ENCODE peak calls at places on chromosome 20, in six cellular contexts. One of them, this sample, is unnamed.

GRCh38 chr20:51460569-51461265 is 81.8 kb downstream of the NFATC2 start:
- DNase-seq in heart left ventricle: no peak
- DNase-seq in H9: no peak
- DNase-seq in mammary epithelial cell: no peak
- DNase-seq in hepatocyte: no peak
- DNase-seq in PC-9: no peak
- DNase-seq in this sample: no peak

GRCh38 chr20:14644698-14645097 is 307.3 kb upstream of the FLRT3 start:
- DNase-seq in PC-9: no peak
- DNase-seq in heart left ventricle: no peak
- DNase-seq in hepatocyte: no peak
- DNase-seq in mammary epithelial cell: no peak
- DNase-seq in H9: no peak
- DNase-seq in this sample: no peak

GRCh38 chr20:9884061-9884460 is 45.2 kb upstream of the PAK5 start:
- DNase-seq in heart left ventricle: no peak
- DNase-seq in H9: no peak
- DNase-seq in PC-9: no peak
- DNase-seq in hepatocyte: peak; percentile 9
- DNase-seq in mammary epithelial cell: no peak
- DNase-seq in this sample: no peak

GRCh38 chr20:57089701-57090144 is 176.7 kb downstream of the BMP7 start:
- DNase-seq in heart left ventricle: peak; percentile 43
- DNase-seq in H9: peak; percentile 88
- DNase-seq in mammary epithelial cell: peak; percentile 33
- DNase-seq in hepatocyte: peak; percentile 88
- DNase-seq in PC-9: peak; percentile 57
- DNase-seq in this sample: peak; percentile 87

GRCh38 chr20:36574278-36575065 is 1.1 kb downstream of the TGIF2 start:
- DNase-seq in hepatocyte: peak; percentile 78
- DNase-seq in H9: peak; percentile 55
- DNase-seq in mammary epithelial cell: peak; percentile 32
- DNase-seq in PC-9: no peak
- DNase-seq in heart left ventricle: peak; percentile 48
- DNase-seq in this sample: peak; percentile 79

GRCh38 chr20:574297-574942 is 30.8 kb upstream of the CSNK2A1 start:
- DNase-seq in heart left ventricle: peak; percentile 78
- DNase-seq in hepatocyte: no peak
- DNase-seq in PC-9: no peak
- DNase-seq in H9: peak; percentile 50
- DNase-seq in mammary epithelial cell: no peak
- DNase-seq in this sample: no peak

GRCh38 chr20:461254-462198 is 807 bp downstream of the TBC1D20 start:
- DNase-seq in H9: peak; percentile 57
- DNase-seq in heart left ventricle: peak; percentile 63
- DNase-seq in hepatocyte: peak; percentile 75
- DNase-seq in PC-9: no peak
- DNase-seq in mammary epithelial cell: peak; percentile 56
- DNase-seq in this sample: peak; percentile 62

GRCh38 chr20:41352666-41353065 is 12.0 kb downstream of the LPIN3 start:
- DNase-seq in H9: no peak
- DNase-seq in heart left ventricle: no peak
- DNase-seq in PC-9: no peak
- DNase-seq in hepatocyte: no peak
- DNase-seq in mammary epithelial cell: no peak
- DNase-seq in this sample: no peak

GRCh38 chr20:2932497-2932896 is 59.2 kb downstream of the PTPRA start:
- DNase-seq in mammary epithelial cell: no peak
- DNase-seq in PC-9: no peak
- DNase-seq in H9: no peak
- DNase-seq in heart left ventricle: no peak
- DNase-seq in hepatocyte: no peak
- DNase-seq in this sample: no peak

GRCh38 chr20:7695622-7696021 is 244.6 kb downstream of the HAO1 start:
- DNase-seq in heart left ventricle: no peak
- DNase-seq in H9: no peak
- DNase-seq in hepatocyte: no peak
- DNase-seq in PC-9: no peak
- DNase-seq in mammary epithelial cell: peak; percentile 85
- DNase-seq in this sample: no peak

GRCh38 chr20:53381568-53382262 is 211.9 kb downstream of the ZNF217 start:
- DNase-seq in mammary epithelial cell: peak; percentile 1
- DNase-seq in PC-9: no peak
- DNase-seq in H9: no peak
- DNase-seq in hepatocyte: no peak
- DNase-seq in heart left ventricle: no peak
- DNase-seq in this sample: no peak

GRCh38 chr20:57856658-57857057 is 146.8 kb upstream of the PMEPA1 start:
- DNase-seq in hepatocyte: no peak
- DNase-seq in PC-9: no peak
- DNase-seq in heart left ventricle: no peak
- DNase-seq in mammary epithelial cell: peak; percentile 83
- DNase-seq in H9: peak; percentile 5
- DNase-seq in this sample: no peak

GRCh38 chr20:35192071-35192872 is 20.4 kb downstream of the PROCR start:
- DNase-seq in H9: no peak
- DNase-seq in heart left ventricle: no peak
- DNase-seq in hepatocyte: no peak
- DNase-seq in PC-9: no peak
- DNase-seq in mammary epithelial cell: peak; percentile 4
- DNase-seq in this sample: no peak

GRCh38 chr20:58551631-58552030 is 36.4 kb upstream of the APCDD1L start:
- DNase-seq in hepatocyte: no peak
- DNase-seq in mammary epithelial cell: no peak
- DNase-seq in PC-9: no peak
- DNase-seq in H9: peak; percentile 8
- DNase-seq in heart left ventricle: no peak
- DNase-seq in this sample: no peak

GRCh38 chr20:12345978-12346377 is 428.3 kb downstream of the BTBD3 start:
- DNase-seq in mammary epithelial cell: no peak
- DNase-seq in PC-9: no peak
- DNase-seq in hepatocyte: no peak
- DNase-seq in H9: no peak
- DNase-seq in heart left ventricle: no peak
- DNase-seq in this sample: no peak

GRCh38 chr20:24762371-24762770 is 186.7 kb upstream of the CST7 start:
- DNase-seq in H9: peak; percentile 4
- DNase-seq in mammary epithelial cell: no peak
- DNase-seq in hepatocyte: no peak
- DNase-seq in PC-9: no peak
- DNase-seq in heart left ventricle: no peak
- DNase-seq in this sample: no peak

GRCh38 chr20:4088766-4089165 is 73.4 kb upstream of the RNF24 start:
- DNase-seq in heart left ventricle: no peak
- DNase-seq in mammary epithelial cell: no peak
- DNase-seq in PC-9: no peak
- DNase-seq in hepatocyte: no peak
- DNase-seq in H9: no peak
- DNase-seq in this sample: no peak

GRCh38 chr20:64099086-64099786 is 8.1 kb downstream of the NPBWR2 start:
- DNase-seq in PC-9: peak; percentile 27
- DNase-seq in heart left ventricle: no peak
- DNase-seq in hepatocyte: no peak
- DNase-seq in mammary epithelial cell: no peak
- DNase-seq in H9: no peak
- DNase-seq in this sample: no peak

GRCh38 chr20:10573273-10573950 is 100.4 kb downstream of the JAG1 start:
- DNase-seq in mammary epithelial cell: no peak
- DNase-seq in PC-9: no peak
- DNase-seq in hepatocyte: no peak
- DNase-seq in heart left ventricle: no peak
- DNase-seq in H9: no peak
- DNase-seq in this sample: no peak

GRCh38 chr20:61043681-61044080 is 208.4 kb upstream of the CDH4 start:
- DNase-seq in heart left ventricle: no peak
- DNase-seq in H9: no peak
- DNase-seq in PC-9: no peak
- DNase-seq in mammary epithelial cell: no peak
- DNase-seq in hepatocyte: no peak
- DNase-seq in this sample: no peak

GRCh38 chr20:46798430-46798829 is 89.0 kb downstream of the SLC2A10 start:
- DNase-seq in mammary epithelial cell: no peak
- DNase-seq in hepatocyte: no peak
- DNase-seq in PC-9: no peak
- DNase-seq in H9: no peak
- DNase-seq in heart left ventricle: no peak
- DNase-seq in this sample: no peak

GRCh38 chr20:676315-676937 is 824 bp upstream of the SCRT2 start:
- DNase-seq in hepatocyte: no peak
- DNase-seq in heart left ventricle: no peak
- DNase-seq in PC-9: no peak
- DNase-seq in mammary epithelial cell: no peak
- DNase-seq in H9: no peak
- DNase-seq in this sample: no peak

GRCh38 chr20:31721408-31722332 is 998 bp downstream of the BCL2L1 start:
- DNase-seq in hepatocyte: no peak
- DNase-seq in PC-9: no peak
- DNase-seq in heart left ventricle: peak; percentile 41
- DNase-seq in mammary epithelial cell: no peak
- DNase-seq in H9: peak; percentile 44
- DNase-seq in this sample: no peak

GRCh38 chr20:31722388-31723281 is at the start of gene BCL2L1:
- DNase-seq in hepatocyte: peak; percentile 97
- DNase-seq in mammary epithelial cell: peak; percentile 78
- DNase-seq in heart left ventricle: peak; percentile 90
- DNase-seq in H9: peak; percentile 81
- DNase-seq in PC-9: peak; percentile 74
- DNase-seq in this sample: peak; percentile 91

GRCh38 chr20:31718952-31719643 is 3.6 kb downstream of the BCL2L1 start:
- DNase-seq in H9: no peak
- DNase-seq in mammary epithelial cell: peak; percentile 85
- DNase-seq in heart left ventricle: no peak
- DNase-seq in PC-9: peak; percentile 98
- DNase-seq in hepatocyte: peak; percentile 80
- DNase-seq in this sample: no peak

GRCh38 chr20:31719644-31720485 is 2.8 kb downstream of the BCL2L1 start:
- DNase-seq in PC-9: peak; percentile 94
- DNase-seq in mammary epithelial cell: no peak
- DNase-seq in heart left ventricle: no peak
- DNase-seq in H9: peak; percentile 58
- DNase-seq in hepatocyte: peak; percentile 72
- DNase-seq in this sample: peak; percentile 79

GRCh38 chr20:31720486-31721407 is 1.9 kb downstream of the BCL2L1 start:
- DNase-seq in hepatocyte: peak; percentile 78
- DNase-seq in H9: no peak
- DNase-seq in heart left ventricle: no peak
- DNase-seq in mammary epithelial cell: no peak
- DNase-seq in PC-9: no peak
- DNase-seq in this sample: no peak
- TF ChIP-seq CTCF in hepatocyte: no peak
- TF ChIP-seq CTCF in H9: no peak
- TF ChIP-seq CTCF in heart left ventricle: no peak
- TF ChIP-seq CTCF in mammary epithelial cell: no peak
- TF ChIP-seq CTCF in PC-9: no peak
- TF ChIP-seq CTCF in this sample: no peak

GRCh38 chr20:33673115-33673410 is 1.2 kb downstream of the NECAB3 start:
- DNase-seq in mammary epithelial cell: no peak
- DNase-seq in H9: no peak
- DNase-seq in PC-9: no peak
- DNase-seq in heart left ventricle: no peak
- DNase-seq in hepatocyte: no peak
- DNase-seq in this sample: no peak
- H3K27ac ChIP-seq in mammary epithelial cell: no peak overlapping the region
- H3K27ac ChIP-seq in H9: no peak overlapping the region
- H3K27ac ChIP-seq in PC-9: no peak overlapping the region
- H3K27ac ChIP-seq in heart left ventricle: no peak overlapping the region
- H3K27ac ChIP-seq in hepatocyte: no peak overlapping the region
- H3K27ac ChIP-seq in this sample: peak overlapping the region; percentile 84

GRCh38 chr20:37879003-37879599 is 23.8 kb upstream of the VSTM2L start:
- DNase-seq in H9: no peak
- DNase-seq in heart left ventricle: no peak
- DNase-seq in PC-9: no peak
- DNase-seq in mammary epithelial cell: no peak
- DNase-seq in hepatocyte: no peak
- DNase-seq in this sample: no peak

GRCh38 chr20:37877832-37878772 is 24.8 kb upstream of the VSTM2L start:
- DNase-seq in hepatocyte: no peak
- DNase-seq in mammary epithelial cell: no peak
- DNase-seq in H9: no peak
- DNase-seq in PC-9: no peak
- DNase-seq in heart left ventricle: no peak
- DNase-seq in this sample: no peak

GRCh38 chr20:37875776-37876175 is 27.2 kb upstream of the VSTM2L start:
- DNase-seq in heart left ventricle: no peak
- DNase-seq in PC-9: no peak
- DNase-seq in hepatocyte: no peak
- DNase-seq in mammary epithelial cell: no peak
- DNase-seq in H9: no peak
- DNase-seq in this sample: no peak

GRCh38 chr20:37873909-37874308 is 29.0 kb upstream of the VSTM2L start:
- DNase-seq in heart left ventricle: no peak
- DNase-seq in H9: no peak
- DNase-seq in hepatocyte: no peak
- DNase-seq in PC-9: no peak
- DNase-seq in mammary epithelial cell: no peak
- DNase-seq in this sample: no peak

DNA sequence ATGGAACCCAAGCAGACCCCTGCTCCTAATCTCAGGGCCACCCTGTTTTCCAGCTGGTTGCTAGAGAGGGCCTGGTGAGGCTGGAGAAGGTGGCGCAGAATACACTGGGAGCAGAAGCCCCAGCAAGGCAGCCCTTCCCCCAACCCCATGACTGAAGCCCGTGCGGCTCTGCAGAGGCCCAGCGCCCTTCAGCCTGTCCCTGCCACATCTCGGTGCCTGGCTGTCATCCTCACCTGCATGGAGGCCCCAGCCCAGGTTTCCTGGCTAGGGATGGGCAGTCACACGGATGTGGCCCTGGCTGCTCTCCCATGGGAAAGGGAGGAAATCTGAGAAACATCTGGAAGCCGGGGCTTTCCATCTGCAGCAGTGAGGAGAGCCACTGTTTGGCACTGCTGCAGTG is 26.1 kb upstream of the VSTM2L start:
- DNase-seq in hepatocyte: no peak
- DNase-seq in heart left ventricle: no peak
- DNase-seq in PC-9: no peak
- DNase-seq in H9: no peak
- DNase-seq in mammary epithelial cell: no peak
- DNase-seq in this sample: no peak
- TF ChIP-seq CTCF in hepatocyte: no peak
- TF ChIP-seq CTCF in heart left ventricle: no peak
- TF ChIP-seq CTCF in PC-9: no peak
- TF ChIP-seq CTCF in H9: no peak
- TF ChIP-seq CTCF in mammary epithelial cell: no peak
- TF ChIP-seq CTCF in this sample: no peak

DNA sequence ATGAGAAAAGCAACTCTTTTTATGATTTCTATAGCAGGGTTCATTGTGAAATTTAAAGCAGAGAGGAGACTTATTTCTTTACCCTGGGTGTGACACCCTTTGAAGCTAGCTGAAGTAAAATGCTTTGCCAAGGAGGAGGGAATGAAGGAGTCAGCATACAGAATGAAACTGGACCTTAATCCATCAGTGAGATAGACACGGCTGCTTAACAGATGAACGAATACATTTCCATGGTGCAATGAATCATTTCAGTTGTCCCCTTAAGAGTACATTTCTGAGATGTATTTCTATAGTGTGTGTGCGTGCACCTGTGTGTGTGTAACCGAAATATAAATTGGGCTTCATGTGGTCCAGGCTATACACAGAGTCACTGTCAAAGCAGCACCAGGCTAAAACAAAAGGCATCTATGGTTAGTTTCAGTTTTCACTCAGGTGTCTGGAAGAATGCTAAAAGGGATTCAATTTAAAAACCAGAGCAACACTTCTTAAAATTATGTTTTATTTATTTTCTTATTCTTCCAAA is 73.9 kb upstream of the CD93 start:
- DNase-seq in mammary epithelial cell: no peak
- DNase-seq in H9: no peak
- DNase-seq in hepatocyte: no peak
- DNase-seq in heart left ventricle: no peak
- DNase-seq in PC-9: no peak
- DNase-seq in this sample: no peak
- H3K27ac ChIP-seq in mammary epithelial cell: no peak overlapping the region
- H3K27ac ChIP-seq in H9: no peak overlapping the region
- H3K27ac ChIP-seq in hepatocyte: no peak overlapping the region
- H3K27ac ChIP-seq in heart left ventricle: peak overlapping the region; percentile 57
- H3K27ac ChIP-seq in PC-9: peak overlapping the region; percentile 20
- H3K27ac ChIP-seq in this sample: no peak overlapping the region

This sample was measured in RWPE1.